ENCODE peak calls at places on chromosomes 6 and 20, in eight cellular contexts. Y is CD14-positive monocyte, H is OCI-LY7, N is nucleus accumbens, S is fibroblast of the conjunctiva, F is WERI-Rb-1, B is choroid plexus epithelial cell, I is kidney. Z is an unnamed sample.

GRCh38 chr20:4730782-4731181 is 9.1 kb downstream of the PRND start:
- DNase-seq in F (no peak), Y (no peak), I (no peak), B (peak), S (no peak), N (no peak), H (no peak), Z (no peak)

GRCh38 chr6:169622618-169623017 is 79.2 kb downstream of the WDR27 start:
- DNase-seq in H (no peak), B (peak), I (no peak), S (no peak), F (no peak), Y (no peak), N (no peak), Z (no peak)

GRCh38 chr20:31906001-31906400 is 35.6 kb downstream of the TTLL9 start:
- DNase-seq in H (no peak), N (no peak), F (no peak), I (no peak), B (no peak), S (no peak), Y (no peak), Z (no peak)

GRCh38 chr20:12394786-12395185 is 477.1 kb downstream of the BTBD3 start:
- DNase-seq in Y (no peak), I (no peak), N (no peak), F (peak), B (peak), H (no peak), S (no peak), Z (no peak)

GRCh38 chr6:97292671-97293070 is 9.7 kb upstream of the MMS22L start:
- DNase-seq in F (no peak), I (no peak), H (no peak), B (peak), N (no peak), S (no peak), Y (no peak), Z (no peak)

GRCh38 chr6:140857734-140858380 is 1274.9 kb upstream of the GJE1 start:
- DNase-seq in Y (no peak), B (peak), S (peak), I (no peak), N (no peak), F (no peak), H (no peak), Z (peak)

GRCh38 chr20:48706710-48707339 is 121.0 kb downstream of the PREX1 start:
- DNase-seq in I (no peak), B (no peak), Y (no peak), N (no peak), H (no peak), S (no peak), F (no peak), Z (no peak)

GRCh38 chr6:41073968-41074691 is 1.4 kb downstream of the NFYA start:
- DNase-seq in S (no peak), H (no peak), I (no peak), N (no peak), B (peak), Y (no peak), F (no peak), Z (no peak)

GRCh38 chr6:43273707-43274106 is 24.4 kb upstream of the SLC22A7 start:
- DNase-seq in H (no peak), B (no peak), I (no peak), Y (no peak), F (no peak), N (no peak), S (no peak), Z (no peak)

GRCh38 chr20:38162149-38162548 is 2.9 kb downstream of the TGM2 start:
- DNase-seq in H (no peak), S (no peak), F (no peak), B (no peak), Y (no peak), N (no peak), I (no peak), Z (no peak)

GRCh38 chr20:36744764-36745191 is 1.1 kb downstream of the NDRG3 start:
- DNase-seq in Y (no peak), H (no peak), S (peak), I (no peak), B (no peak), F (peak), N (no peak), Z (no peak)

GRCh38 chr6:142009647-142010046 is 123.1 kb upstream of the GJE1 start:
- DNase-seq in N (no peak), B (peak), I (no peak), S (no peak), H (no peak), Y (no peak), F (no peak), Z (peak)

GRCh38 chr6:81937296-81937937 is 184.9 kb upstream of the TENT5A start:
- DNase-seq in B (peak), Y (no peak), H (no peak), I (no peak), S (peak), N (no peak), F (no peak), Z (no peak)

GRCh38 chr6:37819802-37820712 is 530 bp downstream of the ZFAND3 start:
- DNase-seq in H (peak), B (peak), S (peak), F (peak), I (peak), Y (peak), N (no peak), Z (peak)

GRCh38 chr6:13710552-13711383 is 867 bp downstream of the RANBP9 start:
- DNase-seq in B (peak), I (peak), F (peak), Y (no peak), N (no peak), H (peak), S (no peak), Z (no peak)

GRCh38 chr6:129402244-129402643 is 307.7 kb downstream of the ARHGAP18 start:
- DNase-seq in Y (no peak), H (no peak), F (no peak), B (peak), N (no peak), I (no peak), S (no peak), Z (no peak)

GRCh38 chr20:63734946-63735858 is 1.3 kb upstream of the LIME1 start:
- DNase-seq in B (no peak), H (no peak), I (peak), N (no peak), F (no peak), Y (no peak), S (no peak), Z (no peak)

GRCh38 chr6:158818580-158819212 is 472 bp downstream of the EZR start:
- DNase-seq in I (peak), N (no peak), F (peak), Y (peak), B (peak), H (peak), S (no peak), Z (peak)

GRCh38 chr6:118198746-118199145 is 291.7 kb downstream of the SLC35F1 start:
- DNase-seq in I (no peak), H (no peak), B (peak), N (no peak), Y (no peak), F (no peak), S (no peak), Z (no peak)

GRCh38 chr6:139763468-139764214 is 389.2 kb upstream of the CITED2 start:
- DNase-seq in F (no peak), S (no peak), H (no peak), I (no peak), B (peak), N (no peak), Y (no peak), Z (no peak)

GRCh38 chr20:60013296-60014142 is 55.3 kb downstream of the CDH26 start:
- DNase-seq in F (no peak), Y (no peak), N (no peak), B (no peak), I (no peak), H (no peak), S (no peak), Z (no peak)

GRCh38 chr6:149233056-149233715 is 84.3 kb upstream of the TAB2 start:
- DNase-seq in S (peak), B (peak), H (no peak), I (no peak), N (no peak), Y (no peak), F (no peak), Z (peak)

Z was measured in amniotic stem cell.